ENCODE peak calls at places on chromosomes 5 and 9, in six cellular contexts. L is AG04450, O is mesothelial cell of epicardium, G is D721Med, X is choroid plexus epithelial cell, Y is uterus. V is an unnamed sample.

GRCh38 chr5:179393078-179393477 is 47.8 kb upstream of the ADAMTS2 start:
- DNase-seq in L (no peak), O (no peak), G (no peak), X (peak), Y (no peak), V (peak)

GRCh38 chr9:137632432-137633161 is 13.8 kb downstream of the EHMT1 start:
- DNase-seq in L (no peak), O (no peak), G (no peak), X (no peak), Y (no peak), V (no peak)

GRCh38 chr5:19496056-19496455 is 491.9 kb downstream of the CDH18 start:
- DNase-seq in L (no peak), O (no peak), G (no peak), X (no peak), Y (no peak), V (peak)

GRCh38 chr5:173486826-173487225 is 129.6 kb downstream of the BOD1 start:
- DNase-seq in L (no peak), O (no peak), G (no peak), X (no peak), Y (no peak), V (no peak)

GRCh38 chr9:112140936-112141335 is 34.2 kb downstream of the SUSD1 start:
- DNase-seq in L (no peak), O (no peak), G (no peak), X (no peak), Y (no peak), V (no peak)

GRCh38 chr5:6820851-6821479 is 107.7 kb downstream of the TENT4A start:
- DNase-seq in L (no peak), O (no peak), G (peak), X (peak), Y (no peak), V (peak)

GRCh38 chr9:107176701-107177100 is 106.4 kb upstream of the RAD23B start:
- DNase-seq in L (no peak), O (no peak), G (no peak), X (no peak), Y (peak), V (no peak)

GRCh38 chr5:9546973-9547947 is 1.4 kb upstream of the SEMA5A start:
- DNase-seq in L (peak), O (peak), G (no peak), X (peak), Y (no peak), V (no peak)

GRCh38 chr5:116130471-116130870 is 45.6 kb downstream of the COMMD10 start:
- DNase-seq in L (no peak), O (no peak), G (no peak), X (peak), Y (no peak), V (no peak)

GRCh38 chr5:170095687-170096086 is 10.0 kb upstream of the FOXI1 start:
- DNase-seq in L (no peak), O (no peak), G (no peak), X (no peak), Y (no peak), V (peak)

GRCh38 chr9:84519486-84519885 is 150.0 kb upstream of the NTRK2 start:
- DNase-seq in L (no peak), O (no peak), G (no peak), X (no peak), Y (no peak), V (no peak)

GRCh38 chr5:151253604-151253948 is 591 bp downstream of the GM2A start:
- DNase-seq in L (no peak), O (no peak), G (no peak), X (no peak), Y (no peak), V (no peak)

GRCh38 chr5:54234304-54234938 is 76.0 kb downstream of the ARL15 start:
- DNase-seq in L (peak), O (no peak), G (no peak), X (peak), Y (no peak), V (peak)

GRCh38 chr9:69502671-69503301 is 169.4 kb downstream of the APBA1 start:
- DNase-seq in L (no peak), O (no peak), G (no peak), X (peak), Y (no peak), V (peak)

GRCh38 chr9:117679425-117679824 is 24.8 kb upstream of the TLR4 start:
- DNase-seq in L (no peak), O (no peak), G (no peak), X (no peak), Y (no peak), V (no peak)

GRCh38 chr5:136190904-136191303 is 2.1 kb downstream of the SMIM32 start:
- DNase-seq in L (no peak), O (no peak), G (no peak), X (no peak), Y (no peak), V (no peak)

GRCh38 chr5:120017523-120017922 is 388.2 kb downstream of the FAM170A start:
- DNase-seq in L (no peak), O (no peak), G (no peak), X (peak), Y (no peak), V (peak)

GRCh38 chr9:74526215-74526614 is 29.1 kb downstream of the RORB start:
- DNase-seq in L (no peak), O (no peak), G (no peak), X (no peak), Y (no peak), V (no peak)

GRCh38 chr9:127404631-127405030 is 7.7 kb downstream of the SLC2A8 start:
- DNase-seq in L (no peak), O (no peak), G (no peak), X (no peak), Y (no peak), V (no peak)

GRCh38 chr9:108953983-108954574 is 19.9 kb downstream of the ABITRAM start:
- DNase-seq in L (no peak), O (no peak), G (no peak), X (peak), Y (no peak), V (peak)

GRCh38 chr9:115341401-115341800 is 223.4 kb upstream of the TNC start:
- DNase-seq in L (no peak), O (no peak), G (no peak), X (no peak), Y (no peak), V (no peak)

GRCh38 chr5:58156977-58157701 is 302.7 kb downstream of the PLK2 start:
- DNase-seq in L (no peak), O (peak), G (peak), X (peak), Y (no peak), V (no peak)

GRCh38 chr9:107971241-107971640 is 481.7 kb upstream of the KLF4 start:
- DNase-seq in L (no peak), O (no peak), G (no peak), X (no peak), Y (no peak), V (no peak)

GRCh38 chr5:168114444-168115017 is 176.9 kb upstream of the WWC1 start:
- DNase-seq in L (no peak), O (no peak), G (no peak), X (peak), Y (no peak), V (peak)

GRCh38 chr5:158814521-158814920 is 285.2 kb downstream of the EBF1 start:
- DNase-seq in L (no peak), O (no peak), G (no peak), X (no peak), Y (no peak), V (peak)

GRCh38 chr5:109250080-109250479 is 159.7 kb downstream of the PJA2 start:
- DNase-seq in L (no peak), O (no peak), G (no peak), X (no peak), Y (no peak), V (no peak)

GRCh38 chr5:9401786-9402472 is 143.9 kb downstream of the SEMA5A start:
- DNase-seq in L (no peak), O (no peak), G (no peak), X (peak), Y (no peak), V (peak)

GRCh38 chr5:79107020-79107796 is 4.4 kb upstream of the BHMT start:
- DNase-seq in L (no peak), O (no peak), G (no peak), X (peak), Y (no peak), V (no peak)

GRCh38 chr5:120386981-120387380 is 77.1 kb upstream of the PRR16 start:
- DNase-seq in L (no peak), O (no peak), G (no peak), X (no peak), Y (no peak), V (no peak)

GRCh38 chr5:68652507-68652906 is 437.0 kb downstream of the PIK3R1 start:
- DNase-seq in L (no peak), O (no peak), G (no peak), X (peak), Y (peak), V (peak)

GRCh38 chr5:59487838-59488729 is 405.4 kb downstream of the PDE4D start:
- DNase-seq in L (no peak), O (no peak), G (no peak), X (peak), Y (no peak), V (no peak)

GRCh38 chr9:117555964-117556629 is 141.2 kb upstream of the ASTN2 start:
- DNase-seq in L (no peak), O (no peak), G (no peak), X (peak), Y (no peak), V (peak)

GRCh38 chr5:378976-379742 is 57.6 kb downstream of the AHRR start:
- DNase-seq in L (no peak), O (peak), G (no peak), X (no peak), Y (no peak), V (no peak)

GRCh38 chr5:56409331-56410190 is 176.4 kb upstream of the ANKRD55 start:
- DNase-seq in L (peak), O (no peak), G (peak), X (peak), Y (no peak), V (peak)

GRCh38 chr5:125045647-125046046 is 299.2 kb upstream of the ZNF608 start:
- DNase-seq in L (no peak), O (no peak), G (no peak), X (no peak), Y (no peak), V (peak)

GRCh38 chr5:67289763-67290521 is 93.3 kb upstream of the CD180 start:
- DNase-seq in L (no peak), O (no peak), G (no peak), X (no peak), Y (peak), V (no peak)

GRCh38 chr5:179699640-179700298 is 1.0 kb downstream of the CANX start:
- DNase-seq in L (no peak), O (no peak), G (no peak), X (peak), Y (no peak), V (peak)

DNA sequence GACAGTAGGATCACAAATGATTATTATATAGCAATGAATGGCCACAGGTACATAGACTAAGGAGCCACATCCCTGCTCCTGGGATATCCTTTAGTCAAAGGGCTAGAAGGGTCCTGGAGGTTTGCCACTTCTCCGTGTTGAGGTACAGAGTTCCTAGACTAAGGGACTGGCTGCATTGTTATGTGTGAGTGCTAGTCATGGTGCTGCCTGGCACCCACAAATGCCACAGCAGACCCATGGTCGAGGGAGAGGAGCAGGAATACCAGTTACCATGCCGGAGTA is 47.4 kb downstream of the EXOSC2 start:
- DNase-seq in L (no peak), O (no peak), G (no peak), X (no peak), Y (no peak), V (no peak)
- TF ChIP-seq CTCF in L (no peak), O (no peak), G (no peak), X (no peak), Y (no peak), V (no peak)

GRCh38 chr9:37511006-37511714 is 25.4 kb downstream of the POLR1E start:
- DNase-seq in L (no peak), O (no peak), G (no peak), X (no peak), Y (no peak), V (peak)
- TF ChIP-seq CTCF in L (peak), O (no peak), G (peak), X (peak), Y (no peak), V (no peak)

DNA sequence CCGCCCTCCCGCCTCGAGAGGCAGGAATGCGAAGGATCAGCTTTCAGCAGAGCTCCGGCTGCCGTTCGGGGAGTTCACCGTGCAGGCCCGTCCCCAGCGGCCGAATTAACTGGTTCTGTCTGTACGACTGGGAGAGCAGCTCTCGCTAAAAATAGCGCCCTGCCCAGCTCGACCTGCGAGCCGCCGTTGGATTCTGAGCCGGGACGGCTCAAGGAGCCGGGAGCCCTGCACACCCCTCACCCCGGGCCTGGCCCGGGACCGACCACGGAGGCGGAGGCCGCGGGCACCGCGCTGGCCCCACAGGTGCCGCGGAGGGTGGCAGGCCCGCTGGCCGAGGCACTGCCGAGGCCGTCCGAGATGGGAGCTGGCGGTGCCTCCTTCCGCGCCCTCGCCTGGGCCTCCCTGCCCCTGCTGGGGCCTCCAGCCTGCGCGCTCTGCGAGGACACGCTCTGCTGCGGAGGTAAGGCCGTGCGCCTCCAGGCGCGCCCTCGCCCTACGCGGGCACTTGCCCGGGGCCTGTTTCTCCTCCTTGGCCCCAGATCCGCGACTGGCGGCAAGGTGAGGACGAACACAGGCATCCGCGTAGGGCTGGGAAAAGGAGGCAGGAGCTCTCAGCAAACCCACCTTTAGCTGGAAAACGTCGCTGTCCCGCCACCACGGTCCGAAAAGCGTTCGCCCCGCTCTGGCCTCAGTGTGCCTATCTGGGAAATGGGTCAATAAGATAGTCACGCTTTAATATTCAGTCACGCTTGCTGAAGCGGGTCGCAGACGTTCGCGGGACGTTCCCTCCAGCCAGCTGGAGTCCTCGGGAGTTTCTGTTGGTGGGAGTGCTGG is 53.0 kb upstream of the DAB2IP start:
- DNase-seq in L (peak), O (peak), G (no peak), X (peak), Y (peak), V (no peak)
- TF ChIP-seq CTCF in L (peak), O (no peak), G (no peak), X (peak), Y (peak), V (no peak)

GRCh38 chr9:134024393-134024792 is 888 bp upstream of the BRD3OS start:
- DNase-seq in L (no peak), O (no peak), G (no peak), X (no peak), Y (no peak), V (no peak)

GRCh38 chr9:134026561-134026960 is 1.3 kb downstream of the BRD3OS start:
- DNase-seq in L (no peak), O (no peak), G (no peak), X (no peak), Y (peak), V (no peak)

GRCh38 chr9:134024828-134025605 is at the start of gene BRD3OS:
- DNase-seq in L (peak), O (peak), G (peak), X (peak), Y (peak), V (peak)

GRCh38 chr9:134026981-134027380 is 1.7 kb downstream of the BRD3OS start:
- DNase-seq in L (no peak), O (no peak), G (no peak), X (no peak), Y (no peak), V (no peak)

DNA sequence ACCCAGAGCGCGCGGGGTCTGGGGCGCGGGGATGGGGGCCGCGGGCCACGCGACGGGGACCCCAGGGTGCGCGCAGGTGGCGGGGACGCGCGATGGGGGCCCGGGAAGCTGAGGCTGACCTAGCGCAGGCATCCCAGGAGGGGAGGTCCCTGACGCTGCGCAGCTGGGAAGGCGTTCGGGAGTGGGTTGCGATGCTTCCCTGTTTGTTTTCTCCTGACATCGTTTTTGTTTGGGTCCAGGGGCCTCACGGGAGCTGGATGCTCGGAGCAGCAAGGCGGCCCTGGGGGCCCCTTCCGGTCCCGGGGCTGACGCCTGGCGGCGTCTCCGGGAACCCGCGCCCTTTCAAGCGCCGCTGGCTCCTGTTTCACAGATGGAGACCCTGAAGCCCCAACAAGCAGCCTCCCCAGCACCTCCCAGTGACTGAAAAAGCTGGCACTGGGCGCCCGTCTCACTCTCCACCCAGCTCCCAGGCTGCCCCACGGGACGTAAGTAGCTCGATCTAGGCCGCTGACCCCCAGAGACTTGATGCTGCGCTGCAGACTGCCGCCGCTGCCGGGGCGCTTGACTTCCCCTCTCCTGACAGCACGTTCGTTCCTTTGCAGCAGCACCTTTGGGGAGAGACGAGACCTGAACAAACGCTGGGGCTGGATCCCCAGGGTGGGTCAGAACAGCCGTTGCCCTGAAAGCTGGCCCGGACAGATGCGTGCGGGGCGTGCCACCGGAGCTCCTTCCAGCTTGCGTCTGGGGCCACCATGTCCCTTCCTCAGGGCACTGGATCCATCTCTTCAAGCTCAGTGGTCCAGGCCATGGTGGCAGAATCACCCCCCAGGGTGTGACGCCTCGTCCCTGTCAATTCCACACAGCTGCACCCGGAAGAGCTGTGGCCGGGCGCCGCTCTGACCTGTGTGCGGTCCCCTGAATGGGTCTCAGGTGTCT is 593 bp downstream of the BRD3OS start:
- DNase-seq in L (no peak), O (peak), G (no peak), X (peak), Y (peak), V (no peak)
- TF ChIP-seq CTCF in L (peak), O (no peak), G (no peak), X (peak), Y (no peak), V (no peak)

GRCh38 chr5:52989781-52990530 is 804 bp downstream of the ITGA2 start:
- DNase-seq in L (no peak), O (peak), G (no peak), X (peak), Y (peak), V (peak)
- TF ChIP-seq CTCF in L (peak), O (no peak), G (no peak), X (peak), Y (peak), V (peak)

GRCh38 chr5:104347119-104347708 is 784.6 kb upstream of the NUDT12 start:
- DNase-seq in L (no peak), O (no peak), G (no peak), X (peak), Y (no peak), V (peak)
- TF ChIP-seq CTCF in L (peak), O (peak), G (peak), X (peak), Y (no peak), V (peak)

DNA sequence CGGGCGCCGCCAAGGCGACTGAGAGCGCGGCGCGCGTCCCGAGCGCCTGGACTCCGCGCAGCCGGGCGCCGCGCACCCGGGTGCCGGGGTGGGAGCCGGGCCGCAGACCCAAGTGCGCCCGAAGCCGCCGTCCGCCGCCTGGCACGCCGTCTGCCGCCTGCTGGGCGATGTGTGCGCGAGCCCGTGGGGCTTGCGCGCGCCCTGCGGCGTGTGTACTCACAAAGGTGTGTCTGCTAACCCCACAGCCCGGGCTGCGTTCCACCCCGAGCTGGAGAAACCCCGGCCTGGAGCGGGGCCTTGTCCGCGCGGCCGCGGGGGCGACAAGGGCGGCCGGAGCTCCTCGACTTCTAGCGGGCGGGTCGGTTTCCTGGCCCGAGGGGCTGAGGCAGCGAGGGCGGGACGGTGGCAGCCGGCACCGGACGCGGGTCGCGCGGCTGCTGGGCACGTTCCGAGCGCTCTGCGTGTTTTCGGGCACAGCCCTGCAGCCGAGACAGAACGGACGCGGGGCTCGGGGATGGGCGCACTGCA is 1.1 kb upstream of the ZSWIM6 start:
- DNase-seq in L (no peak), O (peak), G (no peak), X (peak), Y (peak), V (peak)
- TF ChIP-seq CTCF in L (peak), O (peak), G (peak), X (peak), Y (peak), V (peak)

DNA sequence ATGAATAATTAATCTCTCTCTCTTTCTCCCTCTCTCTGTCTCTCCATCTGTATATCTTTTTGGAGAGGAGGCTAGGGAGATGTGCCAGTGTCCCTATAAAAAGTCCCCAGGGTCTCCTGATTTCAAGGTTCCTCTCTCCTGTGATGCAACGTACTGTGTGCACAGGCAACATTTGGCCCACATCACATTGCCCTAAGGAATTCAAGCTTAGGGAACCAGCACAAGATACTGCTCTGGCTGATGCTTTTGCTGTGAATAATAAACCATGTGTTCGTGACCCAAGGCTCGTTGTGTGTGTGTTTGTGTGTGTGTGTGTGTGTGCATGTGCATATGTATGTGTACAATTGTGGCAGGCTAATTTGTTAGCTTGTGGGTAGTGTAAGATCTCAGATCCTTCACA is 9.7 kb downstream of the SPATA9 start:
- DNase-seq in L (no peak), O (no peak), G (no peak), X (peak), Y (no peak), V (no peak)
- TF ChIP-seq CTCF in L (no peak), O (no peak), G (no peak), X (no peak), Y (no peak), V (no peak)

GRCh38 chr5:53010819-53011218 is 21.7 kb downstream of the ITGA2 start:
- DNase-seq in L (no peak), O (no peak), G (no peak), X (peak), Y (no peak), V (no peak)
- TF ChIP-seq CTCF in L (peak), O (no peak), G (no peak), X (peak), Y (no peak), V (no peak)

V was measured in MCF 10A.